ENCODE peak calls at places on chromosomes 16 and 17, in five cellular contexts. J, G, C, P and I are unnamed samples. For H3K4me1, the result is how much of the 10 kb centered on the place peaks cover.

GRCh38 chr17:52536466-52536865 is 378.0 kb upstream of the CA10 start:
- DNase-seq in J (no peak), G (no peak), C (no peak), P (no peak), I (no peak)

GRCh38 chr16:25064967-25065366 is 46.6 kb upstream of the LCMT1 start:
- DNase-seq in C (no peak), J (no peak), G (no peak), P (no peak), I (no peak)

GRCh38 chr17:48571024-48571818 is 6.9 kb downstream of the HOXB4 start:
- DNase-seq in C (peak), P (no peak), G (no peak), J (no peak), I (no peak)

GRCh38 chr16:7871979-7872378 is 539.3 kb downstream of the RBFOX1 start:
- DNase-seq in P (no peak), C (no peak), J (no peak), G (no peak), I (no peak)

GRCh38 chr16:5838071-5838470 is 740.5 kb upstream of the EEF2KMT start:
- DNase-seq in P (no peak), G (no peak), J (no peak), C (no peak), I (no peak)

GRCh38 chr16:86302710-86303109 is 207.6 kb upstream of the FOXF1 start:
- DNase-seq in G (no peak), P (no peak), C (no peak), J (peak), I (no peak)

GRCh38 chr16:52552643-52553042 is 5.7 kb upstream of the TOX3 start:
- DNase-seq in C (no peak), P (no peak), G (no peak), J (no peak), I (no peak)

GRCh38 chr17:82862191-82862590 is 22.4 kb upstream of the ZNF750 start:
- DNase-seq in C (no peak), P (no peak), J (no peak), G (no peak), I (no peak)

GRCh38 chr17:78890111-78890897 is 12.7 kb downstream of the CEP295NL start:
- DNase-seq in G (peak), J (no peak), P (peak), C (no peak), I (peak)

GRCh38 chr16:66968847-66969246 is 7.8 kb downstream of the CES3 start:
- DNase-seq in P (no peak), G (no peak), J (no peak), C (no peak), I (no peak)

GRCh38 chr16:12539185-12539929 is 264.3 kb downstream of the CPPED1 start:
- DNase-seq in G (no peak), J (no peak), C (no peak), P (no peak), I (no peak)

GRCh38 chr16:16073884-16074781 is 124.7 kb downstream of the ABCC1 start:
- DNase-seq in J (peak), P (no peak), C (peak), G (peak), I (peak)

GRCh38 chr17:81461607-81462500 is 50.7 kb downstream of the ACTG1 start:
- DNase-seq in P (no peak), C (no peak), G (no peak), J (no peak), I (no peak)

GRCh38 chr17:79874329-79874981 is 35.2 kb upstream of the CBX4 start:
- DNase-seq in C (no peak), J (peak), G (no peak), P (no peak), I (no peak)

GRCh38 chr16:50081428-50082018 is 15.8 kb downstream of the HEATR3 start:
- DNase-seq in J (no peak), G (no peak), P (no peak), C (no peak), I (no peak)

GRCh38 chr17:12961655-12962054 is 56.2 kb downstream of the ELAC2 start:
- DNase-seq in P (no peak), C (no peak), J (no peak), G (no peak), I (no peak)

GRCh38 chr17:13597723-13598347 is 3.9 kb downstream of the HS3ST3A1 start:
- DNase-seq in C (no peak), J (peak), G (no peak), P (no peak), I (no peak)

GRCh38 chr16:10390330-10390729 is 4.5 kb downstream of the ATF7IP2 start:
- DNase-seq in P (no peak), C (no peak), G (no peak), J (no peak), I (no peak)

GRCh38 chr16:11627822-11628457 is 40.3 kb upstream of the SNN start:
- DNase-seq in C (no peak), G (no peak), J (no peak), P (peak), I (no peak)

GRCh38 chr17:40063915-40064531 is 1.3 kb downstream of the THRA start:
- DNase-seq in P (no peak), G (peak), C (peak), J (no peak), I (peak)

GRCh38 chr17:40061532-40062038 is 1.2 kb upstream of the THRA start:
- DNase-seq in G (peak), C (no peak), J (no peak), P (no peak), I (no peak)

GRCh38 chr17:40062347-40063033 is at the start of gene THRA:
- DNase-seq in G (peak), J (peak), P (peak), C (peak), I (peak)

GRCh38 chr17:40065041-40065770 is 2.4 kb downstream of the THRA start:
- DNase-seq in J (no peak), C (no peak), G (peak), P (no peak), I (no peak)

GRCh38 chr17:40063034-40063765 is 435 bp downstream of the THRA start:
- DNase-seq in J (peak), P (peak), C (peak), G (peak), I (peak)
- H3K4me1 ChIP-seq in J (under half), P (under half), C (under half), G (half or more), I (under half)

DNA sequence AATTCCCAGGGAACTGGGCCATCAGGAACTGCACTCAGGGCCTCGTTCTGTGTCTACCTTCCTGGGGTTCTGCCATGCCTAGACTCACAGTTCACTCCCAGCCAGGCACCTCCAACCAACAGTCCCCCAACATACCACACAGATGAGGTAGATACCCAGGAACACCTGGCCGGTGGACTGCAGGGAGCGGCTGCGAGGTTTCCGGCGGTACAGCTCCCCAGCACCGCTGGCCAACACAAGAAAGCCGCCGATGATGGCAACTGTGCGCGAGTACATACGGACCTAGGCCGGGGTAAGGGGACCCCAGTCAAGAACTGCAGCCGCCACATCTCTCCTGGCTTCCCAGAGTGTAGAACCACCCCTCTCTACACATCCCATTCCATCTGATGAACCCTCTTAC is 1.9 kb downstream of the TMEM101 start:
- DNase-seq in J (no peak), G (no peak), C (no peak), P (no peak), I (no peak)
- H3K4me1 ChIP-seq in J (under half), G (under half), C (under half), P (under half), I (under half)

GRCh38 chr16:1001096-1001495 is 19.5 kb downstream of the SOX8 start:
- DNase-seq in J (no peak), P (no peak), G (no peak), C (no peak), I (no peak)
- H3K4me1 ChIP-seq in J (under half), P (under half), G (under half), C (under half), I (under half)

GRCh38 chr16:23823475-23824407 is 12.0 kb upstream of the PRKCB start:
- DNase-seq in G (no peak), C (no peak), P (no peak), J (peak), I (no peak)
- H3K4me1 ChIP-seq in G (under half), C (under half), P (under half), J (under half), I (under half)

DNA sequence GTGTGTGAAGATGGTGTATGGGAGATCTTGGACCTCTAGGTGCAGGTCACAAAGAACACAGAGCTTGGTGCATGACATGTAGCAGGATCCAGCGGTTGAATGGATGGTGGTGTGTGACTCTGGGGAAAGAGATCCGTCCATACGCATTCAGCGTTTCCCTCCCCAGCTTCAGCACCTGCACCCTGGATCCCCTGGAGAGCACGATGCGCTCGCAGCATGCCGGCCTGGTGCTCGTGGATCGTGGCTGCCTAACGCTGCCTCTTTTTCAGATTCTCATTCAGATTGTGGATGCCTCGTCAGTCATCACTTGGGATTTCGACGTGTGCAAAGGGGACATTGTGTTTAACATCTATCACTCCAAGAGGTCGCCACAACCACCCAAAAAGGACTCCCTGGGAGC is 70.9 kb downstream of the SEC14L1 start:
- DNase-seq in C (no peak), P (no peak), J (no peak), G (no peak), I (no peak)
- H3K4me1 ChIP-seq in C (under half), P (under half), J (under half), G (under half), I (under half)

GRCh38 chr17:38427160-38427949 is 909 bp upstream of the ARHGAP23 start:
- DNase-seq in C (no peak), P (no peak), G (no peak), J (no peak), I (no peak)

GRCh38 chr17:38424297-38424972 is 3.8 kb upstream of the ARHGAP23 start:
- DNase-seq in G (no peak), C (peak), J (no peak), P (no peak), I (no peak)

GRCh38 chr17:38425744-38426143 is 2.5 kb upstream of the ARHGAP23 start:
- DNase-seq in J (peak), C (peak), G (no peak), P (no peak), I (no peak)

GRCh38 chr17:38426441-38426840 is 1.8 kb upstream of the ARHGAP23 start:
- DNase-seq in P (no peak), J (no peak), C (no peak), G (no peak), I (no peak)

GRCh38 chr17:38425048-38425447 is 3.2 kb upstream of the ARHGAP23 start:
- DNase-seq in C (peak), J (no peak), G (no peak), P (no peak), I (no peak)
- H3K4me1 ChIP-seq in C (under half), J (under half), G (under half), P (under half), I (under half)